ENCODE peak calls at places on chromosomes 2 and 18, in nine cellular contexts. N is coronary artery; F is neural crest cell; P is psoas muscle; V is uterus; D is HL-60; S is MM.1S; B is WTC11; K is CD8-positive, alpha-beta T cell. U is an unnamed sample.

GRCh38 chr2:4110273-4110672 is 406.9 kb downstream of the DCDC2C start:
- DNase-seq in N (no peak), F (no peak), P (no peak), V (no peak), D (no peak), S (no peak), B (no peak), K (no peak), U (no peak)

GRCh38 chr2:129910446-129911362 is 68.8 kb upstream of the RAB6C start:
- DNase-seq in N (peak), F (no peak), P (no peak), V (no peak), D (no peak), S (no peak), B (no peak), K (no peak), U (no peak)

GRCh38 chr2:25421746-25422431 is 80.2 kb upstream of the DNMT3A start:
- DNase-seq in N (no peak), F (no peak), P (no peak), V (no peak), D (no peak), S (no peak), B (no peak), K (no peak), U (no peak)

GRCh38 chr2:210198326-210198725 is 26.9 kb downstream of the ACADL start:
- DNase-seq in N (no peak), F (no peak), P (no peak), V (no peak), D (no peak), S (no peak), B (no peak), K (no peak), U (no peak)

GRCh38 chr2:17877811-17878221 is 651 bp upstream of the KCNS3 start:
- DNase-seq in N (no peak), F (peak), P (no peak), V (no peak), D (peak), S (peak), B (peak), K (no peak), U (no peak)

GRCh38 chr2:209526541-209526940 is 102.7 kb downstream of the MAP2 start:
- DNase-seq in N (no peak), F (no peak), P (no peak), V (no peak), D (no peak), S (peak), B (no peak), K (no peak), U (no peak)

GRCh38 chr2:143686585-143687164 is 557.5 kb downstream of the ARHGAP15 start:
- DNase-seq in N (no peak), F (no peak), P (no peak), V (no peak), D (no peak), S (peak), B (no peak), K (no peak), U (no peak)

GRCh38 chr2:207408086-207408794 is 121.5 kb upstream of the CREB1 start:
- DNase-seq in N (no peak), F (no peak), P (no peak), V (no peak), D (no peak), S (peak), B (no peak), K (no peak), U (no peak)

GRCh38 chr18:63095768-63096167 is 223.8 kb downstream of the BCL2 start:
- DNase-seq in N (no peak), F (no peak), P (no peak), V (no peak), D (no peak), S (no peak), B (no peak), K (no peak), U (no peak)

GRCh38 chr2:174121612-174122011 is 126.7 kb downstream of the OLA1 start:
- DNase-seq in N (no peak), F (no peak), P (no peak), V (no peak), D (no peak), S (no peak), B (no peak), K (no peak), U (no peak)

GRCh38 chr2:160700006-160700405 is 206.4 kb upstream of the RBMS1 start:
- DNase-seq in N (no peak), F (no peak), P (no peak), V (no peak), D (no peak), S (no peak), B (no peak), K (no peak), U (no peak)

GRCh38 chr2:156456616-156457015 is 20.4 kb downstream of the GPD2 start:
- DNase-seq in N (no peak), F (no peak), P (no peak), V (no peak), D (no peak), S (no peak), B (no peak), K (no peak), U (no peak)

GRCh38 chr2:54570925-54571694 is 115.0 kb downstream of the SPTBN1 start:
- DNase-seq in N (no peak), F (no peak), P (peak), V (peak), D (peak), S (peak), B (no peak), K (peak), U (peak)

GRCh38 chr18:63199743-63200241 is 119.8 kb downstream of the BCL2 start:
- DNase-seq in N (no peak), F (no peak), P (no peak), V (no peak), D (no peak), S (no peak), B (no peak), K (no peak), U (no peak)

GRCh38 chr2:60064687-60065361 is 488.6 kb downstream of the BCL11A start:
- DNase-seq in N (no peak), F (no peak), P (no peak), V (no peak), D (no peak), S (no peak), B (no peak), K (no peak), U (no peak)

GRCh38 chr2:155372969-155373368 is 674.5 kb downstream of the KCNJ3 start:
- DNase-seq in N (no peak), F (no peak), P (no peak), V (no peak), D (no peak), S (no peak), B (no peak), K (no peak), U (no peak)

GRCh38 chr2:29628882-29629281 is 292.5 kb downstream of the ALK start:
- DNase-seq in N (no peak), F (no peak), P (no peak), V (no peak), D (no peak), S (no peak), B (no peak), K (no peak), U (no peak)

GRCh38 chr18:50189160-50189559 is 5.8 kb downstream of the MYO5B start:
- DNase-seq in N (no peak), F (no peak), P (no peak), V (no peak), D (no peak), S (peak), B (no peak), K (no peak), U (no peak)

GRCh38 chr18:79625195-79625923 is 54.2 kb upstream of the CTDP1 start:
- DNase-seq in N (no peak), F (no peak), P (no peak), V (no peak), D (peak), S (peak), B (no peak), K (no peak), U (no peak)

GRCh38 chr18:64019922-64020756 is 50.3 kb downstream of the SERPINB8 start:
- DNase-seq in N (no peak), F (no peak), P (no peak), V (no peak), D (no peak), S (no peak), B (no peak), K (no peak), U (no peak)

DNA sequence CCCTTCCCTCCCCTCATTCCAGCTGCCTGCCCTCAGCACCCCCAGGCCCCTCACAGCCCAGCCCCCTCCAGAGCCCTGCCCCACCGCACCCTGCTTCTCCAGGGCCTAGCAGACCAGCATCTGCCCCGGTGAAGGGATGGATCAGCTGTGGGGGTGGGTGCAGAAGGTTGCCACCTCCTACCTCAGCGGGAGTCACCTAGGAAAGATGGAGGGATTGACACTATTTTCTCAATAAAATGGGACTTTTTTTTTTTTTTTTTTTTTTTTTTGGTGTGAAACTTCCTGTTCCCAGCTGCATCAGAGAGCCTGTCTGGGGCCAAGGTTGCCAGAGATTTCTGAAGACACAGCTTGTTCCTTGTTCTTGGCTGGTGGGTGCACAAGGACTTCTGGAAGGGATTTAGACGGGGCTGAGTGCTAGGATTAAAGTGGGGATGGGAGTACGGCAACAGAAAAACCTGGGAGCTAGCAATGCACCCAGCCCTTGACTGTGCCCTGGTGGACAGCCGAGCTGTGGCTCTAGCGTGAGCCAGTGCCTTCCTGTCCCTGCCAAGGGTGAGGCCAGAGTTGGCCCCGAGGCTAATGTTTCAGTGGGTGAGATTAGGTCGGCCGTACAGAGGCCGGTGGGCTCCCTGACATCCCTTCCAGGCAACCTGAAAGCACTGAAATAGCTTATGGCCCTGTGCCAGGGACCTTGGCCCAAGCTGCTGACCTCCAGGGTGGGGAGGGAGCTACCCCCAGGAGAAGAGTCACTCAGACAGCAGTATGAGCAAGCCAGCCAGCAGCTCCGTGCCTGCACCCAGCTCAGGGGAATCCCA is 4.5 kb downstream of the B3GNT7 start:
- DNase-seq in N (no peak), F (no peak), P (peak), V (peak), D (no peak), S (no peak), B (no peak), K (no peak), U (no peak)
- TF ChIP-seq CTCF in N (no peak), F (no peak), P (peak), V (no peak), D (no peak), S (no peak), B (no peak), K (no peak), U (no peak)

GRCh38 chr2:66446178-66446860 is 11.4 kb downstream of the MEIS1 start:
- DNase-seq in N (no peak), F (no peak), P (peak), V (peak), D (no peak), S (no peak), B (peak), K (no peak), U (no peak)

GRCh38 chr2:66443977-66444855 is 9.3 kb downstream of the MEIS1 start:
- DNase-seq in N (no peak), F (no peak), P (peak), V (no peak), D (no peak), S (no peak), B (peak), K (no peak), U (no peak)

GRCh38 chr2:66446924-66447323 is 12.0 kb downstream of the MEIS1 start:
- DNase-seq in N (no peak), F (no peak), P (no peak), V (no peak), D (no peak), S (no peak), B (no peak), K (no peak), U (no peak)

GRCh38 chr2:66445076-66445724 is 10.3 kb downstream of the MEIS1 start:
- DNase-seq in N (no peak), F (no peak), P (peak), V (peak), D (no peak), S (no peak), B (peak), K (no peak), U (no peak)

DNA sequence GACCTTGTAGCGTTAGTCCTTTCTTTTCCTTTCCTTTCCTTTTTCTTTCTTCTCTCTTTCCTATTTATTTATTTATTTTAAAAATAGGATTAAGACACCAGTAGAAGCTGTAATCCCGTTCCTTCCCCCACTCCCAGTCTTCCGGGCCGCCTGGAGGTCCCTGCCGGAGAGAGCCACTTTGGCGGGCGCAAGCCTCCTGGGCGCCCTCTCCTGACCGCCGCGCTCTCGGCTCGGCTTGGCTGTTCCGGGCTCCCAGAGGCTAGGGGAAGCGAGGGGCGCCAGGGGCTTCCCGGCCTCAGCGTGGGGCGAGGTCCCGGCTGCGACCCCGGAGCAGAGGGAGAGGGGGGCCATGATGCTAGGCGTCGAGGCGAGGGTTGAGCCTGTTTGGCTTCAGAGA is 10.9 kb downstream of the MEIS1 start:
- DNase-seq in N (no peak), F (no peak), P (peak), V (no peak), D (no peak), S (no peak), B (peak), K (no peak), U (no peak)
- TF ChIP-seq CTCF in N (no peak), F (peak), P (no peak), V (no peak), D (no peak), S (no peak), B (no peak), K (no peak), U (no peak)

GRCh38 chr18:23618862-23619387 is 32.6 kb upstream of the NPC1 start:
- DNase-seq in N (no peak), F (peak), P (no peak), V (no peak), D (peak), S (no peak), B (peak), K (no peak), U (no peak)
- TF ChIP-seq CTCF in N (no peak), F (peak), P (no peak), V (peak), D (peak), S (no peak), B (no peak), K (no peak), U (no peak)

GRCh38 chr2:85830645-85831044 is 58.1 kb downstream of the ST3GAL5 start:
- DNase-seq in N (no peak), F (no peak), P (no peak), V (no peak), D (no peak), S (peak), B (no peak), K (no peak), U (no peak)
- TF ChIP-seq CTCF in N (no peak), F (no peak), P (no peak), V (no peak), D (no peak), S (peak), B (no peak), K (peak), U (peak)

GRCh38 chr2:164605295-164605694 is 16.0 kb downstream of the GRB14 start:
- DNase-seq in N (no peak), F (no peak), P (no peak), V (no peak), D (no peak), S (no peak), B (no peak), K (no peak), U (no peak)

GRCh38 chr2:164600763-164601162 is 20.5 kb downstream of the GRB14 start:
- DNase-seq in N (no peak), F (no peak), P (no peak), V (no peak), D (no peak), S (no peak), B (no peak), K (no peak), U (no peak)

GRCh38 chr2:164609790-164610189 is 11.5 kb downstream of the GRB14 start:
- DNase-seq in N (no peak), F (no peak), P (no peak), V (no peak), D (no peak), S (no peak), B (no peak), K (no peak), U (no peak)

DNA sequence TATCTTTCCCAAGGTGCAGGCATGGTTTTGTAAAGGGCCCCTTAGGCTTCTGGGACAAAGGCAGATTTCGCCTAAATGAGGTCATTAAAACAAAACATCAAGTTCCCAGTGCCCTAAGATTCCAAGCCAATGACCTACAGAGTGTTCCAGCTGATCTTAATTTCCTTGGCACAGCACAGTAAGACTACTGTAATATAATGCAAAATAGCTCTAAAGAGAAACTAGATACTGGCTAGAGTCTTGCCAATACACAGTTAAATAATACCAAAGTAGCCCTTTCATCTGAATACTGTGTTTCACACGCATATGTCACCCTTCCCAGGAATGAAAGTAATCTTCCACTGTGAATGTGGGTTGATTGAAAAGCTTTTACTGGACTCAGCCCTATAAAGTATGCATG is 14.7 kb downstream of the GRB14 start:
- DNase-seq in N (no peak), F (no peak), P (no peak), V (no peak), D (no peak), S (no peak), B (no peak), K (no peak), U (no peak)
- TF ChIP-seq CTCF in N (no peak), F (no peak), P (no peak), V (no peak), D (no peak), S (no peak), B (no peak), K (no peak), U (no peak)

GRCh38 chr2:231614559-231615057 is 21.9 kb downstream of the TEX44 start:
- DNase-seq in N (no peak), F (no peak), P (peak), V (peak), D (peak), S (no peak), B (no peak), K (no peak), U (no peak)

GRCh38 chr2:231613655-231614558 is 21.2 kb downstream of the TEX44 start:
- DNase-seq in N (peak), F (peak), P (peak), V (peak), D (peak), S (peak), B (peak), K (peak), U (peak)

GRCh38 chr2:231612199-231613053 is 19.8 kb downstream of the TEX44 start:
- DNase-seq in N (peak), F (peak), P (peak), V (peak), D (peak), S (peak), B (peak), K (peak), U (peak)

GRCh38 chr2:231613054-231613654 is 20.5 kb downstream of the TEX44 start:
- DNase-seq in N (no peak), F (no peak), P (peak), V (peak), D (no peak), S (no peak), B (no peak), K (no peak), U (no peak)

DNA sequence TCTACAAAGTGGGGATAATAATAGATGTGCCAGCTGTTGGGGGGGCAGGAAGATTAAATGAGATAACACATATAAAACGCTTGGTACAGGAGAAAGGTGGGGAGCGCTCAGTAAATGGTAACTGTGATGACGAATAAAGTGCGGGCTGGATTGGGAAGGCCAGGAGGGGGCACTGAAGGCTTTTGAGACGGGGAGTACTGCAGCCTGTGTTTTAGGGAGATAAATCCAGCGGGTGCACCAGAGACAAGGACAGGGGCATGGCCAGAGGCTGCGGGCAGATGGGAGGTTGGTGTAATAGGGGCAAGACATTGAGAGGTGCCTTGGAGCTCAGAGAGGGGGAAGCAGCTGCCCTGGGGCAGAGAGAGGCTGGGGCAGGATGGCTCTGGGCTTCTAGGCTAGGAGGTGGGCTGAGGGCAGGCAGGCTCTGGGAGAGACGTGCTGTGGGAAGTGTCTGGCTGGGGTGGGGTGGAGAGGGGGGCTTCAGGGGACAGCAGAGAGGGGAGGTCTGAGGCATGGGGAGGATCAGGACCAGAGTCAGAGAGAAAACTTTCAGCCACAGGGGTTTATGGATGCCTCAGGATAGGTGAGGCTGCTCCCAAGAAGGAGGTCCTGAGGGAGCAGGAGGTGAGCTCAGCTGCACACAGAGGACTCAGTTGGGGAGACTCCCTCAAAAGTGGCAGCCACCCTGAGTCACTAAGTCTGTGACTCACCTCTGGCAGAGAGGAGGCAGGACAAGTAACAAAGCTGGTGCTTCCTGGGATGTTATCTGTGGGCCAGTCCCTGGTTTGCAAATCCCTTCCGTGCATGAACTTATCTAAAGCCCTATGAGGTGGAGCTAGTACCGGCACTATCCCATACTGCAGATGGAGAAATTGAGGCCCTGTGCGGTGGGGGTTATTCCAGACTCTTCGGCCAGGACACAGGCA is 18.9 kb downstream of the TEX44 start:
- DNase-seq in N (peak), F (no peak), P (peak), V (no peak), D (peak), S (no peak), B (peak), K (peak), U (no peak)
- TF ChIP-seq CTCF in N (no peak), F (peak), P (no peak), V (peak), D (no peak), S (peak), B (no peak), K (no peak), U (no peak)

DNA sequence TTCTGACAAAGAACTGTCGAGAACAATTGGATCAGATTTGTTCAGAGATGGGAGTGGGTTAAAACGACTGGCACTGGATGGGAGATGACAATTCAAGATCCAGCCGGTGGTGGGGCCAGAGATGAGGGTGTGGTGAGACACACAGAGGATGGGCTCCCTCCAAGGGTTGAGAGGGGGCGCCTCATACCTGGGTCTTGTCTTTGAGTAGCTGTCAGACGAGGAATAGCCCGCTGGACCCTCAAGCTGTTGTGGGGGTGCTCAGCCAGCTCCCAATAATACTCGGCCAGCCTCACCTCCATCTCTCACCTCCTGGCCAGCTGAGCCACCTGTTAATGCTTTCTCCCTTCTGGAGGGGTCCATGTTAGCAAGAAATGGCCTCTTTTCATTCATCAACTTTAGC is 14.0 kb downstream of the INPP5D start:
- DNase-seq in N (peak), F (no peak), P (no peak), V (no peak), D (no peak), S (no peak), B (peak), K (no peak), U (peak)
- TF ChIP-seq CTCF in N (no peak), F (no peak), P (no peak), V (no peak), D (no peak), S (no peak), B (no peak), K (no peak), U (no peak)